ENCODE peak calls at places on chromosomes 5 and 9, in four cellular contexts. E, U, G and N are unnamed samples.
A peak's percentile ranks its signal among the peaks of the same experiment; 100 is the strongest.

GRCh38 chr9:126609711-126610388 is 3.9 kb upstream of the LMX1B start:
- DNase-seq in E (no peak), U (no peak), G (peak; percentile 40), N (no peak)

GRCh38 chr5:141747646-141748229 is 65.7 kb upstream of the ARAP3 start:
- DNase-seq in E (no peak), U (no peak), G (no peak), N (no peak)

GRCh38 chr9:127946728-127947127 is 9.1 kb upstream of the DPM2 start:
- DNase-seq in E (no peak), U (no peak), G (no peak), N (no peak)

GRCh38 chr9:134892820-134893420 is 12.3 kb downstream of the FCN2 start:
- DNase-seq in E (no peak), U (no peak), G (no peak), N (no peak)

GRCh38 chr9:86512929-86513328 is 158.7 kb upstream of the TUT7 start:
- DNase-seq in E (no peak), U (no peak), G (no peak), N (no peak)

GRCh38 chr9:126877418-126877817 is 17.0 kb downstream of the ZBTB34 start:
- DNase-seq in E (no peak), U (no peak), G (no peak), N (no peak)

GRCh38 chr5:121350493-121350892 is 501.2 kb upstream of the FTMT start:
- DNase-seq in E (no peak), U (no peak), G (no peak), N (no peak)

GRCh38 chr5:34586117-34586885 is 69.8 kb upstream of the RAI14 start:
- DNase-seq in E (no peak), U (no peak), G (no peak), N (no peak)

GRCh38 chr9:134348404-134349155 is 22.3 kb downstream of the RXRA start:
- DNase-seq in E (no peak), U (no peak), G (no peak), N (no peak)

GRCh38 chr9:110340306-110340705 is 2.6 kb upstream of the TXNDC8 start:
- DNase-seq in E (no peak), U (no peak), G (no peak), N (no peak)

GRCh38 chr5:95098012-95098411 is 186.9 kb downstream of the MCTP1 start:
- DNase-seq in E (no peak), U (no peak), G (no peak), N (no peak)

GRCh38 chr5:172144931-172145869 is 42.8 kb downstream of the STK10 start:
- DNase-seq in E (no peak), U (no peak), G (no peak), N (no peak)

GRCh38 chr5:172141949-172142319 is 46.1 kb downstream of the STK10 start:
- DNase-seq in E (no peak), U (no peak), G (no peak), N (no peak)

GRCh38 chr5:172144291-172144815 is 43.7 kb downstream of the STK10 start:
- DNase-seq in E (peak; percentile 55), U (peak; percentile 53), G (no peak), N (no peak)

GRCh38 chr5:172142709-172143215 is 45.3 kb downstream of the STK10 start:
- DNase-seq in E (no peak), U (no peak), G (no peak), N (no peak)

GRCh38 chr5:172143875-172144274 is 44.1 kb downstream of the STK10 start:
- DNase-seq in E (no peak), U (no peak), G (no peak), N (no peak)
- H3K27ac ChIP-seq in E (no peak overlapping the region), U (no peak overlapping the region), G (no peak overlapping the region), N (peak overlapping the region; percentile 56)

GRCh38 chr5:56763711-56764466 is 51.5 kb upstream of the MAP3K1 start:
- DNase-seq in E (no peak), U (no peak), G (no peak), N (no peak)
- H3K27ac ChIP-seq in E (peak overlapping the region; percentile 15), U (no peak overlapping the region), G (no peak overlapping the region), N (no peak overlapping the region)

DNA sequence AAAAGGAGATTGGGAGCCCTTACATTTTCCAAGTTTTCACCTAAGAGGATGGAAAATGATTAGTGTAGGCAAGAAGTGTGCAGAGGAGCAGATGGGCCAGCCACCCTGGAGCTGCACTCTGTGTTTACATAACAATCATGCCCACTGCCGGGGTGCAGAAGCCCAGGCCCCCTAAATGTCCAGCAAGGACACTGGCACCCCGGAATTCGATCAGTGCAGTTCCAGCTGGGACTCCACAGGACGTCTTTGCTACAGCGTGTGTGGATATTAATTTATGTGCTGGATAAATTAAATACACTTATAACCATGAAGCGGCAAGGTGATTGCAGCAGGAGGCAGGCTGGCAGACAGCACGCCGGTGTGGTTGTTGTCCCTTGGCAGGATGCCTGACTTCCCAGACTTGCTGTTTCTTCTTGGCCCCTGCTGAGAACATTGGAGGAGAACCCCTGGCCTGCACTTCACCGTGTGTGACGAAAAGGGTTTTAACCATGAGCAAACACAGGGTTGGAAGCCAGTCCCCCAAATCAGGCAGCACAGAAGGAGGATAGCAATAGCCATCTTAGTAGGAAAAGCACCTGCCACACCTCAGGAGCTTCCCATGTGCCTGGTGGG is 73.7 kb downstream of the GADD45G start:
- DNase-seq in E (no peak), U (no peak), G (no peak), N (no peak)
- H3K27ac ChIP-seq in E (no peak overlapping the region), U (no peak overlapping the region), G (no peak overlapping the region), N (no peak overlapping the region)

GRCh38 chr5:80185095-80185494 is 70.8 kb downstream of the SERINC5 start:
- DNase-seq in E (no peak), U (no peak), G (no peak), N (no peak)
- H3K27ac ChIP-seq in E (peak overlapping the region; percentile 33), U (no peak overlapping the region), G (no peak overlapping the region), N (no peak overlapping the region)